ENCODE peak calls at places on chromosomes 7 and 10, in eight cellular contexts. P, R, H, C, B, E, Y and G are unnamed samples.
A peak's percentile ranks its signal among the peaks of the same experiment; 100 is the strongest.

GRCh38 chr10:124541076-124541903 is 79.7 kb downstream of the LHPP start:
- DNase-seq in P (no peak), R (no peak), H (no peak), C (no peak), B (no peak), E (no peak), Y (no peak), G (no peak)

GRCh38 chr7:44964384-44964830 is 14.4 kb downstream of the MYO1G start:
- DNase-seq in P (no peak), R (no peak), H (no peak), C (no peak), B (no peak), E (no peak), Y (no peak), G (peak; percentile 38)

GRCh38 chr10:42990016-42990720 is 86.7 kb upstream of the RET start:
- DNase-seq in P (no peak), R (no peak), H (no peak), C (no peak), B (no peak), E (no peak), Y (no peak), G (peak; percentile 10)

GRCh38 chr7:130141161-130141857 is 63.9 kb downstream of the TMEM209 start:
- DNase-seq in P (peak; percentile 21), R (peak; percentile 56), H (peak; percentile 56), C (peak; percentile 14), B (no peak), E (peak; percentile 78), Y (peak; percentile 76), G (peak; percentile 88)

GRCh38 chr7:127809285-127809702 is 157.3 kb downstream of the SND1 start:
- DNase-seq in P (no peak), R (no peak), H (no peak), C (peak; percentile 28), B (no peak), E (no peak), Y (no peak), G (no peak)

GRCh38 chr7:131621652-131622051 is 65.2 kb upstream of the PODXL start:
- DNase-seq in P (no peak), R (no peak), H (no peak), C (no peak), B (no peak), E (no peak), Y (no peak), G (no peak)

GRCh38 chr10:73999703-74000102 is 1.8 kb downstream of the VCL start:
- DNase-seq in P (no peak), R (no peak), H (no peak), C (no peak), B (no peak), E (no peak), Y (no peak), G (no peak)

GRCh38 chr7:116150588-116150987 is 59.8 kb upstream of the TES start:
- DNase-seq in P (no peak), R (no peak), H (no peak), C (no peak), B (no peak), E (no peak), Y (no peak), G (no peak)